ENCODE peak calls at places on chromosomes 2 and 18, in six cellular contexts. U is RPMI7951; T is activated CD4-positive, alpha-beta T cell treated with anti-CD3 and anti-CD28 coated beads, Interleukin-2, amount 50 U/mL, for 1 hour; F is AG10803; Z is GM06990; E is activated T-cell treated with anti-CD3 and anti-CD28 coated beads, Interleukin-2, amount 50 U/mL, for 72 hours. P is an unnamed sample.

GRCh38 chr2:181621779-181622490 is 35.0 kb downstream of the CERKL start:
- DNase-seq in U (no peak), T (no peak), F (no peak), Z (no peak), E (no peak), P (no peak)

GRCh38 chr2:68193774-68194372 is 36.2 kb downstream of the PNO1 start:
- DNase-seq in U (peak), T (no peak), F (peak), Z (no peak), E (no peak), P (no peak)

GRCh38 chr2:60746318-60746717 is 9.8 kb upstream of the PAPOLG start:
- DNase-seq in U (peak), T (no peak), F (no peak), Z (no peak), E (no peak), P (no peak)

GRCh38 chr2:170817247-170817998 is 736 bp downstream of the GAD1 start:
- DNase-seq in U (peak), T (no peak), F (peak), Z (peak), E (peak), P (peak)

GRCh38 chr18:45589559-45590041 is 25.7 kb upstream of the SLC14A2 start:
- DNase-seq in U (peak), T (no peak), F (peak), Z (no peak), E (no peak), P (no peak)

GRCh38 chr2:202610367-202610766 is 24.4 kb upstream of the FAM117B start:
- DNase-seq in U (no peak), T (no peak), F (no peak), Z (no peak), E (no peak), P (no peak)

GRCh38 chr2:195759877-195760276 is 102.9 kb downstream of the SLC39A10 start:
- DNase-seq in U (no peak), T (no peak), F (no peak), Z (no peak), E (no peak), P (no peak)

GRCh38 chr18:5294113-5294617 is 1.4 kb downstream of the ZBTB14 start:
- DNase-seq in U (peak), T (no peak), F (peak), Z (no peak), E (no peak), P (no peak)

GRCh38 chr2:42100696-42101585 is 53.1 kb downstream of the PKDCC start:
- DNase-seq in U (peak), T (peak), F (peak), Z (peak), E (peak), P (peak)

GRCh38 chr2:11867926-11868325 is 121.5 kb downstream of the LPIN1 start:
- DNase-seq in U (no peak), T (no peak), F (no peak), Z (no peak), E (no peak), P (no peak)

P was measured in activated CD4-positive, alpha-beta memory T cell treated with anti-CD3 and anti-CD28 coated beads, Interleukin-2, amount 10 ng/mL, durations not matched to agents 7 days and 5 days.